ENCODE peak calls at places on chromosomes 3 and 15, in four cellular contexts. U is tibial nerve, H is fibroblast of lung, G is SK-N-SH. E is an unnamed sample.

GRCh38 chr15:68552773-68553172 is 26.0 kb upstream of the CORO2B start:
- DNase-seq in U (no peak), H (no peak), G (no peak), E (peak; percentile 61)

GRCh38 chr15:29859981-29860745 is 37.9 kb upstream of the TJP1 start:
- DNase-seq in U (no peak), H (peak; percentile 55), G (no peak), E (peak; percentile 68)

GRCh38 chr15:98025237-98025636 is 64.7 kb downstream of the ARRDC4 start:
- DNase-seq in U (no peak), H (peak; percentile 5), G (no peak), E (peak; percentile 18)

GRCh38 chr15:80620141-80620540 is 75.0 kb upstream of the ABHD17C start:
- DNase-seq in U (no peak), H (no peak), G (no peak), E (no peak)

GRCh38 chr3:187550446-187550845 is 119.7 kb downstream of the SST start:
- DNase-seq in U (no peak), H (no peak), G (no peak), E (no peak)

GRCh38 chr15:51077565-51078153 is 17.0 kb downstream of the TNFAIP8L3 start:
- DNase-seq in U (peak; percentile 64), H (peak; percentile 73), G (no peak), E (peak; percentile 81)

GRCh38 chr15:67574981-67575632 is 32.6 kb downstream of the MAP2K5 start:
- DNase-seq in U (no peak), H (no peak), G (no peak), E (no peak)

GRCh38 chr3:78838362-78838761 is 929.4 kb downstream of the ROBO1 start:
- DNase-seq in U (no peak), H (no peak), G (no peak), E (no peak)

GRCh38 chr3:185796431-185797107 is 28.3 kb downstream of the IGF2BP2 start:
- DNase-seq in U (no peak), H (no peak), G (no peak), E (peak; percentile 54)

GRCh38 chr3:126618760-126619159 is 36.2 kb downstream of the TXNRD3 start:
- DNase-seq in U (no peak), H (no peak), G (no peak), E (no peak)

GRCh38 chr3:183178833-183179549 is 16.5 kb upstream of the LAMP3 start:
- DNase-seq in U (peak; percentile 23), H (peak; percentile 40), G (peak; percentile 81), E (peak; percentile 47)
- TF ChIP-seq CTCF in U (no peak), H (no peak), G (peak; percentile 36), E (no peak)

DNA sequence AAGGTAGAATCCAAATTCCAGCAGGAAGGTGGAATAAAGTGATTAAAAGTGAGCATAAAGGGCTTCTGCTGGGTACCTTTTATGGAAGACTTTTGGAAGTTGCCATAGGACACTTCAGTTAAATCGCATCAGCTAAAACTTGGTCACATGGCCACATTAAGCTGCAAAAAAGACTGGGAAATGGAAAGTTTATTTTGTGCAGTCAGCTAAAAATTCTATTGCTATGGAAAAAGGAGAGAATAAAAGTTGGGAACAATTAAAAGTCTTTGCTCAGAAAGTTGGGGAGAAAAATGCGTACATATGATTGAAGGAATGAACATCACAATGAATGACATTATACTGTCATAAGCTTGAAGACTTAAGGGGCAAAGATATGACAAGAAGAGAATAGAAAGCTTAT is 49.3 kb downstream of the FGF7 start:
- DNase-seq in U (no peak), H (no peak), G (no peak), E (no peak)
- H3K4me3 ChIP-seq in U (no peak overlapping the region), H (no peak overlapping the region), G (no peak overlapping the region), E (no peak overlapping the region)

GRCh38 chr3:197365621-197366020 is 67.2 kb upstream of the DLG1 start:
- DNase-seq in U (no peak), H (no peak), G (no peak), E (no peak)
- TF ChIP-seq CTCF in U (no peak), H (no peak), G (no peak), E (no peak)

DNA sequence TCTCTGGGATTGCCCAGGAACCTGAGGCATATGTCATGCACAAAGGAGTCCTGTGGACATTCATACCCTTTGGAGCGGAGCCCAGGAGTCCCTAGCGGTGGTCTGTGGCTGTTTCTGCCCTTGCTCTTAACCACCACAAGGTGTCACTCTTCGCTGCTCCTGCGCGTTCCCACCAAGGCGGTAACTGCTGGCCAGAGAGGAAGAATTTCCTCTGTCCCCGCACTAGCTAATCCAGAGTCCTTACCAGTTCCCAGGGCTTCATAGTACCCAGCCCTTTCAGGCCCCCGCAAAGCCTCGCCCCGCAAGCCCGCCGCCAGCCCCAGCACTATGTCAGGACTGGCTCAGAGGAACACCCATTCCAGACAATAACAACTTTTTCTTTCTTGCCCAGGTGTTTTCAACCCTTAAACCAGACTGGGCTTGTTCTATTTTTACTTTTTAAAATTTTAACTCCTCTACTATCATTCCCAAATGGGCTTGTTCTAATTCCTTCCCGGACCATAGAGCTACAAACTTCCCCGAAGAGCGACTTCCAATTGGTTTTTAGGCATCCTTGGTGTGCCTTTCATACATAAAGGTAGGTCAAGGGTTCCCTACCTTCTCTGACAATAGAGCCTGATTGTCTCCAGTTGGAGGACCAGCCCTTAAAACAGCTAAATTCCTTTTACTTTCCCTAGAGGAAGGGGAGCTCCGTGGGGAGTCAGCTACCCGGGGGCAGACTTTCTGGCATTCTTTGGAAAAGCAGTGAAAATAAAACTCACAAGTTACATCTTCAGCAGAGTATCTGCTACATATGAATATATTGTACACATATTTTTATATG is 31.8 kb upstream of the ZNF774 start:
- DNase-seq in U (peak; percentile 63), H (peak; percentile 87), G (peak; percentile 85), E (peak; percentile 94)
- H3K4me3 ChIP-seq in U (no peak overlapping the region), H (no peak overlapping the region), G (peak overlapping the region; percentile 13), E (peak overlapping the region; percentile 28)

GRCh38 chr3:189977174-189977573 is 143.5 kb downstream of the P3H2 start:
- DNase-seq in U (no peak), H (no peak), G (no peak), E (no peak)

GRCh38 chr3:189978753-189979152 is 141.9 kb downstream of the P3H2 start:
- DNase-seq in U (no peak), H (no peak), G (no peak), E (no peak)

GRCh38 chr3:189975376-189975990 is 145.2 kb downstream of the P3H2 start:
- DNase-seq in U (no peak), H (peak; percentile 20), G (no peak), E (peak; percentile 11)

GRCh38 chr3:189974372-189974771 is 146.3 kb downstream of the P3H2 start:
- DNase-seq in U (no peak), H (no peak), G (no peak), E (no peak)
- TF ChIP-seq CTCF in U (no peak), H (no peak), G (no peak), E (no peak)

GRCh38 chr3:112633191-112633590 is 7.8 kb downstream of the CCDC80 start:
- DNase-seq in U (no peak), H (no peak), G (no peak), E (no peak)
- H3K4me3 ChIP-seq in U (no peak overlapping the region), H (peak overlapping the region; percentile 1), G (peak overlapping the region; percentile 41), E (peak overlapping the region; percentile 21)

E was measured in choroid plexus epithelial cell.